ENCODE peak calls at places on chromosomes 11 and 22, in nine cellular contexts. B is SK-N-SH; A is substantia nigra; F is pancreas; G is neuronal stem cell; O is CD4-positive, alpha-beta memory T cell; C is right atrium auricular region; I is heart right ventricle; L is lung. H is an unnamed sample.

GRCh38 chr11:69009441-69010211 is 3.4 kb downstream of the MRGPRF start:
- DNase-seq in C (no peak), L (no peak), I (no peak), F (no peak), B (peak; percentile 78), O (no peak), G (no peak), A (no peak), H (no peak)

GRCh38 chr22:45268958-45269844 is 15.5 kb upstream of the UPK3A start:
- DNase-seq in O (peak; percentile 88), B (peak; percentile 93), L (peak; percentile 79), A (peak; percentile 66), C (peak; percentile 79), I (peak; percentile 89), F (peak; percentile 74), G (peak; percentile 89), H (peak; percentile 94)

GRCh38 chr11:62770778-62771143 is 435 bp upstream of the TAF6L start:
- DNase-seq in F (no peak), A (peak; percentile 30), O (no peak), B (peak; percentile 41), L (no peak), G (no peak), I (no peak), C (no peak), H (peak; percentile 64)

GRCh38 chr11:97683733-97684132 is 1293.9 kb downstream of the JRKL start:
- DNase-seq in L (no peak), O (no peak), B (no peak), G (no peak), A (no peak), C (no peak), I (no peak), F (no peak), H (no peak)

GRCh38 chr11:6362185-6362867 is 27.9 kb upstream of the SMPD1 start:
- DNase-seq in B (no peak), A (no peak), G (no peak), F (no peak), C (peak; percentile 77), O (no peak), L (peak; percentile 32), I (peak; percentile 75), H (peak; percentile 74)

GRCh38 chr11:78465169-78465942 is 47.7 kb upstream of the GAB2 start:
- DNase-seq in B (no peak), L (no peak), O (peak; percentile 42), F (no peak), C (no peak), A (no peak), G (no peak), I (no peak), H (no peak)

GRCh38 chr22:25362883-25363240 is 143.4 kb downstream of the CRYBB2 start:
- DNase-seq in L (no peak), B (no peak), O (no peak), I (no peak), A (no peak), G (no peak), C (no peak), F (no peak), H (no peak)

GRCh38 chr22:43971112-43971511 is 15.9 kb downstream of the SAMM50 start:
- DNase-seq in A (no peak), L (no peak), G (no peak), C (no peak), O (no peak), F (no peak), I (no peak), B (no peak), H (no peak)

GRCh38 chr22:30421695-30422480 is 3.7 kb upstream of the MTFP1 start:
- DNase-seq in A (no peak), F (no peak), I (no peak), L (no peak), B (no peak), O (no peak), C (no peak), G (no peak), H (no peak)

GRCh38 chr11:67157691-67158090 is 38.6 kb downstream of the KDM2A start:
- DNase-seq in I (no peak), G (no peak), O (no peak), A (no peak), F (no peak), L (no peak), B (no peak), C (no peak), H (no peak)

GRCh38 chr11:44031549-44031948 is 16.2 kb upstream of the ACCSL start:
- DNase-seq in F (no peak), O (no peak), G (no peak), C (no peak), L (no peak), A (no peak), I (no peak), B (no peak), H (no peak)
- H3K27ac ChIP-seq in F (no peak overlapping the region), O (no peak overlapping the region), G (no peak overlapping the region), C (peak overlapping the region; percentile 81), L (no peak overlapping the region), A (peak overlapping the region; percentile 74), I (peak overlapping the region; percentile 80), B (no peak overlapping the region), H (peak overlapping the region; percentile 3)

GRCh38 chr11:84142411-84142810 is 856.2 kb upstream of the CCDC90B start:
- DNase-seq in B (no peak), O (no peak), I (no peak), G (no peak), L (no peak), C (no peak), A (no peak), F (no peak), H (no peak)
- H3K27ac ChIP-seq in B (no peak overlapping the region), O (no peak overlapping the region), I (no peak overlapping the region), G (no peak overlapping the region), L (no peak overlapping the region), C (no peak overlapping the region), A (peak overlapping the region; percentile 86), F (no peak overlapping the region), H (no peak overlapping the region)

DNA sequence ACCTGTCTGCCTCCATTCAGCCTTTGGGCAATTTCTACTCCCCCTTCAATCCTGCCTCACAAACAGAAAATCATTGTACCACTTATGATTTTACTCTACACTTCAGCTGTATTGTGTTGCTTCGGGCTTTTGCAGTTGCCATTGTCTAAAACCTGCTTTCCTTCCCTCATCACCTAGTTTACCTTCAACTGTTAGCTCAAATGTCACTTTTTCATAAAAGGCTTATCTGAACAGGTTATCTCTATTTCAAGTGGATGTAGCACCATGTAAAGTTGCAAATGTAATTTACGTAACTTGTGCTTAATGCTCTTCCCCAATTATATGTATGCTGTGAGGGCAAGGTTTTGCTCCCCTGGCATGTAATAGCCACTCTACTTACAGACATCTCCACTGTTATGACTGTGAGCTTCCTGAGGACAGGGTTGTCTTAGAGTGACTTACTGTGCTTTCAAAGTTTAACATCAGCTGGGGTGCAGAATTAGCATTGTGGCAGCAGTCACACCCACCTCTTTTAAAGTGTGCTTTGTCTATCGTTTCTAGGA is 5.4 kb downstream of the RPS25 start:
- DNase-seq in B (no peak), O (no peak), I (no peak), G (no peak), F (no peak), C (no peak), L (no peak), A (no peak), H (no peak)
- H3K27ac ChIP-seq in B (no peak overlapping the region), O (no peak overlapping the region), I (no peak overlapping the region), G (no peak overlapping the region), F (no peak overlapping the region), C (no peak overlapping the region), L (no peak overlapping the region), A (no peak overlapping the region), H (no peak overlapping the region)

GRCh38 chr22:41260871-41261270 is 20.1 kb upstream of the CHADL start:
- DNase-seq in A (no peak), I (peak; percentile 75), O (no peak), L (no peak), F (no peak), B (no peak), C (peak; percentile 72), G (no peak), H (peak; percentile 62)
- H3K27ac ChIP-seq in A (no peak overlapping the region), I (peak overlapping the region; percentile 55), O (no peak overlapping the region), L (no peak overlapping the region), F (no peak overlapping the region), B (no peak overlapping the region), C (peak overlapping the region; percentile 75), G (no peak overlapping the region), H (peak overlapping the region; percentile 95)

DNA sequence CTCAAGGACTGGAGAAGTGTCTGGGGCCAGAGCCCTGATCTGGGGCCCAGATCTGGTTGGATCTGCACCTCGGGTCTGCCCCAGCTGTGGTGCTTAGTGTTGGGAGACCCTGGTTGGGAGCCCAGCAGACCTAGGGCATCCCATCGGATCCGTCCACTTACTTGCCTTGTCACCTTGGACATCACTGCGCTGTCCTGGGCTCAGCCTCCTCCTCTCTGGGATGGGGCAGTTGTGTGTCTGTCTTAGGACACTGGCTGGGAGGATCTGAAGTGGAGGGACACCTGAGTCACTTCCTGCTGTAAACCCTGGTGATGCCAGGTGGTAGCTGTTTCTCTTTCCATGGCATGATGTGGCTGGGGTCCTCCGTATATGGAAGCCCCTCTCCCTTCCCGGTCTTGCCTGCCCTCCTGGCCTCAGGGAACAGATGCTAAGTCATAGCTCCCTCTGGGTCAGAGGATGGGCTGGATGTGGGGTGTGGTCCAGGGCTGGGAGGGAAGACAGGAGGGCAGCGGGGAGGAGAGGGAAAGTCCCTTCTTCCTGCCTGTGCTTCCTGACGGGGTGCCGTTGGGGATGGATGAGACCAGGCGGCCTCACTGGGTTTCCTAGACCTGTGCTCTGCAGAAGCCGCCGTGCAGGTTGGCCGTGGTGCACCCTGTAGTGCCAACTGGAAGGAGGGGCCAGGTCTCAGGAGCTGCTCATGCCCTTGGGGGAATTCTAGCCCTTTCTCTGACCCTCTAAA is 12.1 kb upstream of the OMP start:
- DNase-seq in G (no peak), F (no peak), B (no peak), I (no peak), C (no peak), O (no peak), L (no peak), A (no peak), H (peak; percentile 37)
- H3K27ac ChIP-seq in G (no peak overlapping the region), F (no peak overlapping the region), B (no peak overlapping the region), I (no peak overlapping the region), C (no peak overlapping the region), O (no peak overlapping the region), L (no peak overlapping the region), A (no peak overlapping the region), H (no peak overlapping the region)

GRCh38 chr22:20203142-20204099 is 52.6 kb upstream of the CCDC188 start:
- DNase-seq in O (no peak), L (peak; percentile 43), B (peak; percentile 62), F (no peak), I (peak; percentile 31), G (peak; percentile 95), C (no peak), A (no peak), H (no peak)
- H3K27ac ChIP-seq in O (no peak overlapping the region), L (peak overlapping the region; percentile 80), B (no peak overlapping the region), F (peak overlapping the region; percentile 25), I (peak overlapping the region; percentile 93), G (peak overlapping the region; percentile 38), C (peak overlapping the region; percentile 40), A (no peak overlapping the region), H (no peak overlapping the region)

DNA sequence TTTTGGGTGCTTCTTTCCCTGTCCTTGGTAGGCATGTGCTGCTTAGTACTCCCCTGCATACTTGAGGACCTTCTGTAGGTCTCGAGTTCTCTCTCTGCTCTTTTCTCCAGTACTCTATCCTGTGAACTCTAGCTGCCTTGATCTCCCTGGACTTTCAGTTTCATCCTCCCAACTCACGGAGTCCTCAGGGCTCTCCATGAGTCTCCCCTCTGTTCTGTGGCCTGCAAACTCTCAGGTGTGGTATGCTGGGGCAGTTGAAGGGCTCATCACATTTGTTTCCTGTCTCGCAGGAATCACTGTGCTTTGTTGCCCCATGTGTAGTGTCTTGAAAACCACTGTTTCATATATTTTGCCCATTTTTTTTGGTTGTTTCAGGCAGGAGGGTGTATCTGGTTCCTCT is 3.3 kb upstream of the PACS1 start:
- DNase-seq in L (no peak), I (no peak), C (no peak), G (no peak), O (no peak), B (no peak), F (no peak), A (no peak), H (no peak)
- H3K27ac ChIP-seq in L (peak overlapping the region; percentile 28), I (peak overlapping the region; percentile 5), C (no peak overlapping the region), G (no peak overlapping the region), O (no peak overlapping the region), B (no peak overlapping the region), F (no peak overlapping the region), A (no peak overlapping the region), H (no peak overlapping the region)

H was measured in right cardiac atrium.